ENCODE peak calls at places on chromosomes 16 and 17, in seven cellular contexts. C is NCI-H2107; V is stimulated activated CD8-positive, alpha-beta memory T cell treated with anti-CD3 and anti-CD28 coated beads, Interleukin-7, amount 100 ng/mL, for 1 hour; Q is ELR; E is nephron progenitor cell; Z is T-helper 1 cell; T is GM12892. N is an unnamed sample.

GRCh38 chr16:56662357-56663354 is 4.9 kb downstream of the MT1F start:
- DNase-seq in C (no peak), V (no peak), Q (no peak), E (peak), Z (no peak), T (no peak), N (no peak)

GRCh38 chr17:61981323-61981722 is 53.5 kb upstream of the INTS2 start:
- DNase-seq in C (no peak), V (no peak), Q (peak), E (no peak), Z (no peak), T (no peak), N (no peak)

GRCh38 chr16:65786916-65787315 is 579.6 kb upstream of the CDH5 start:
- DNase-seq in C (no peak), V (no peak), Q (no peak), E (no peak), Z (no peak), T (no peak), N (no peak)

GRCh38 chr16:67551972-67552371 is 10.4 kb upstream of the CTCF start:
- DNase-seq in C (no peak), V (no peak), Q (no peak), E (no peak), Z (no peak), T (no peak), N (no peak)

GRCh38 chr17:28476076-28476475 is 2.6 kb downstream of the SLC13A2 start:
- DNase-seq in C (no peak), V (no peak), Q (no peak), E (no peak), Z (no peak), T (no peak), N (no peak)

GRCh38 chr17:65931246-65932149 is 260.4 kb downstream of the CEP112 start:
- DNase-seq in C (no peak), V (no peak), Q (no peak), E (no peak), Z (no peak), T (no peak), N (no peak)

GRCh38 chr17:58376472-58376921 is 24.5 kb upstream of the SUPT4H1 start:
- DNase-seq in C (no peak), V (no peak), Q (no peak), E (no peak), Z (no peak), T (no peak), N (no peak)

GRCh38 chr17:13561606-13562270 is 40.0 kb downstream of the HS3ST3A1 start:
- DNase-seq in C (no peak), V (no peak), Q (peak), E (peak), Z (no peak), T (no peak), N (peak)

GRCh38 chr16:54688339-54688738 is 242.3 kb upstream of the IRX5 start:
- DNase-seq in C (no peak), V (no peak), Q (no peak), E (no peak), Z (no peak), T (no peak), N (no peak)

GRCh38 chr17:74211141-74211928 is 2.0 kb upstream of the TTYH2 start:
- DNase-seq in C (no peak), V (no peak), Q (peak), E (no peak), Z (no peak), T (no peak), N (no peak)

GRCh38 chr16:87207965-87208364 is 109.2 kb downstream of the C16orf95 start:
- DNase-seq in C (no peak), V (no peak), Q (no peak), E (no peak), Z (no peak), T (no peak), N (no peak)

GRCh38 chr16:17143546-17144419 is 327.0 kb downstream of the XYLT1 start:
- DNase-seq in C (no peak), V (no peak), Q (no peak), E (no peak), Z (no peak), T (no peak), N (no peak)

GRCh38 chr16:53078247-53078646 is 23.5 kb downstream of the CHD9 start:
- DNase-seq in C (no peak), V (no peak), Q (no peak), E (no peak), Z (no peak), T (no peak), N (no peak)

GRCh38 chr17:76929148-76929547 is 60.9 kb downstream of the MGAT5B start:
- DNase-seq in C (no peak), V (no peak), Q (no peak), E (no peak), Z (no peak), T (no peak), N (no peak)

GRCh38 chr16:89442990-89443726 is 47.2 kb downstream of the ANKRD11 start:
- DNase-seq in C (no peak), V (no peak), Q (peak), E (peak), Z (no peak), T (no peak), N (peak)

GRCh38 chr16:46961373-46962353 is 11.8 kb downstream of the DNAJA2 start:
- DNase-seq in C (no peak), V (no peak), Q (no peak), E (no peak), Z (no peak), T (no peak), N (no peak)

GRCh38 chr16:75415169-75415908 is 18.0 kb downstream of the CFDP1 start:
- DNase-seq in C (no peak), V (no peak), Q (peak), E (no peak), Z (no peak), T (no peak), N (no peak)

GRCh38 chr16:29900102-29900887 is at the start of gene ASPHD1:
- DNase-seq in C (peak), V (peak), Q (peak), E (peak), Z (peak), T (peak), N (peak)

GRCh38 chr16:19071811-19072777 is 4.7 kb downstream of the COQ7 start:
- DNase-seq in C (no peak), V (no peak), Q (peak), E (peak), Z (peak), T (no peak), N (peak)

GRCh38 chr17:65553009-65553645 is 8.3 kb downstream of the AXIN2 start:
- DNase-seq in C (no peak), V (no peak), Q (peak), E (no peak), Z (no peak), T (no peak), N (no peak)

GRCh38 chr16:67968440-67969285 is at the start of gene SLC12A4:
- DNase-seq in C (no peak), V (peak), Q (peak), E (peak), Z (peak), T (peak), N (peak)

GRCh38 chr17:67746704-67747571 is 29.2 kb downstream of the NOL11 start:
- DNase-seq in C (no peak), V (no peak), Q (no peak), E (no peak), Z (no peak), T (no peak), N (no peak)

GRCh38 chr17:77445908-77446535 is 305.3 kb downstream of the SEC14L1 start:
- DNase-seq in C (no peak), V (no peak), Q (no peak), E (no peak), Z (peak), T (no peak), N (no peak)

GRCh38 chr17:8857919-8858318 is 9.6 kb downstream of the PIK3R6 start:
- DNase-seq in C (no peak), V (no peak), Q (peak), E (no peak), Z (no peak), T (no peak), N (no peak)

GRCh38 chr17:74725111-74725510 is 11.9 kb upstream of the RAB37 start:
- DNase-seq in C (no peak), V (no peak), Q (no peak), E (no peak), Z (no peak), T (no peak), N (no peak)

GRCh38 chr17:80790021-80790765 is 201.4 kb upstream of the CHMP6 start:
- DNase-seq in C (no peak), V (no peak), Q (peak), E (no peak), Z (no peak), T (no peak), N (no peak)

GRCh38 chr17:45398800-45399199 is 33.9 kb downstream of the ARHGAP27 start:
- DNase-seq in C (no peak), V (no peak), Q (no peak), E (no peak), Z (no peak), T (no peak), N (no peak)

GRCh38 chr16:85491798-85492616 is 121.1 kb upstream of the GSE1 start:
- DNase-seq in C (no peak), V (no peak), Q (no peak), E (no peak), Z (no peak), T (no peak), N (no peak)

GRCh38 chr17:62653002-62653830 is 25.7 kb downstream of the MRC2 start:
- DNase-seq in C (peak), V (peak), Q (peak), E (peak), Z (no peak), T (peak), N (peak)

GRCh38 chr17:40035162-40035559 is 19.0 kb downstream of the MED24 start:
- DNase-seq in C (no peak), V (no peak), Q (peak), E (peak), Z (no peak), T (no peak), N (peak)

GRCh38 chr17:77154187-77154586 is 13.4 kb downstream of the SEC14L1 start:
- DNase-seq in C (no peak), V (no peak), Q (no peak), E (no peak), Z (no peak), T (no peak), N (no peak)

GRCh38 chr16:76639685-76640289 is 362.6 kb downstream of the CNTNAP4 start:
- DNase-seq in C (no peak), V (no peak), Q (peak), E (peak), Z (no peak), T (no peak), N (peak)

GRCh38 chr16:57795431-57795878 is 6.8 kb downstream of the KIFC3 start:
- DNase-seq in C (peak), V (no peak), Q (peak), E (peak), Z (no peak), T (no peak), N (peak)

GRCh38 chr16:19884021-19884485 is 595 bp downstream of the GPRC5B start:
- DNase-seq in C (no peak), V (no peak), Q (peak), E (peak), Z (no peak), T (no peak), N (no peak)

GRCh38 chr16:21566891-21567414 is 32.4 kb upstream of the METTL9 start:
- DNase-seq in C (no peak), V (no peak), Q (no peak), E (no peak), Z (no peak), T (no peak), N (no peak)

GRCh38 chr16:88899901-88900648 is 33.6 kb upstream of the PABPN1L start:
- DNase-seq in C (no peak), V (no peak), Q (no peak), E (no peak), Z (no peak), T (no peak), N (no peak)

GRCh38 chr17:31415004-31415454 is 23.6 kb downstream of the RAB11FIP4 start:
- DNase-seq in C (no peak), V (no peak), Q (no peak), E (no peak), Z (no peak), T (no peak), N (no peak)

GRCh38 chr16:30958164-30959083 is 870 bp downstream of the SETD1A start:
- DNase-seq in C (no peak), V (no peak), Q (peak), E (no peak), Z (no peak), T (peak), N (peak)